ENCODE peak calls at places on chromosome 21, in ten cellular contexts. Z is pons; T is NCI-H2081; G is neural crest cell; V is T-helper 1 cell; P is activated T-helper 1 cell treated with anti-CD3 and anti-CD28 coated beads, Interleukin-2, amount 50 U/mL, for 16 hours; C is activated T-cell treated with anti-CD3 and anti-CD28 coated beads, Interleukin-2, amount 50 U/mL, for 72 hours; H is IMR-90; M is ACHN; B is COR-L47. U is an unnamed sample.

GRCh38 chr21:29403922-29404538 is 105.3 kb downstream of the BACH1 start:
- DNase-seq in Z (no peak), T (no peak), G (no peak), V (no peak), P (no peak), C (no peak), H (no peak), M (no peak), B (no peak), U (no peak)

GRCh38 chr21:39111928-39112327 is 71.3 kb downstream of the PSMG1 start:
- DNase-seq in Z (no peak), T (no peak), G (no peak), V (no peak), P (no peak), C (no peak), H (peak), M (no peak), B (no peak), U (no peak)

GRCh38 chr21:44653656-44654575 is 543 bp downstream of the KRTAP12-4 start:
- DNase-seq in Z (no peak), T (peak), G (no peak), V (peak), P (peak), C (peak), H (no peak), M (no peak), B (peak), U (peak)

GRCh38 chr21:45386728-45387371 is 18.1 kb upstream of the COL18A1 start:
- DNase-seq in Z (no peak), T (no peak), G (no peak), V (no peak), P (no peak), C (no peak), H (peak), M (peak), B (no peak), U (no peak)

GRCh38 chr21:34674467-34674866 is 5.7 kb downstream of the CLIC6 start:
- DNase-seq in Z (no peak), T (no peak), G (no peak), V (no peak), P (no peak), C (no peak), H (no peak), M (no peak), B (no peak), U (no peak)

GRCh38 chr21:42218836-42219605 is at the start of gene ABCG1:
- DNase-seq in Z (no peak), T (peak), G (no peak), V (peak), P (no peak), C (peak), H (peak), M (no peak), B (peak), U (peak)

GRCh38 chr21:34865922-34866271 is 183.2 kb downstream of the RUNX1 start:
- DNase-seq in Z (peak), T (no peak), G (no peak), V (no peak), P (no peak), C (peak), H (no peak), M (no peak), B (no peak), U (no peak)

GRCh38 chr21:15752763-15753407 is 23.1 kb downstream of the USP25 start:
- DNase-seq in Z (no peak), T (no peak), G (no peak), V (no peak), P (no peak), C (no peak), H (no peak), M (no peak), B (no peak), U (no peak)

GRCh38 chr21:42349420-42350075 is 1.2 kb downstream of the TFF2 start:
- DNase-seq in Z (no peak), T (no peak), G (no peak), V (no peak), P (no peak), C (no peak), H (no peak), M (no peak), B (no peak), U (no peak)

GRCh38 chr21:15121655-15122120 is 56.9 kb upstream of the NRIP1 start:
- DNase-seq in Z (peak), T (no peak), G (no peak), V (no peak), P (no peak), C (no peak), H (peak), M (no peak), B (no peak), U (no peak)

GRCh38 chr21:38930065-38930464 is 124.3 kb downstream of the ETS2 start:
- DNase-seq in Z (no peak), T (no peak), G (no peak), V (no peak), P (no peak), C (no peak), H (no peak), M (no peak), B (no peak), U (no peak)

GRCh38 chr21:15063821-15064575 is 802 bp downstream of the NRIP1 start:
- DNase-seq in Z (no peak), T (no peak), G (peak), V (peak), P (no peak), C (peak), H (no peak), M (no peak), B (no peak), U (no peak)

GRCh38 chr21:30255679-30256078 is 27.1 kb downstream of the KRTAP24-1 start:
- DNase-seq in Z (no peak), T (no peak), G (no peak), V (no peak), P (no peak), C (no peak), H (no peak), M (no peak), B (no peak), U (no peak)

GRCh38 chr21:45536301-45537081 is 5.7 kb downstream of the SLC19A1 start:
- DNase-seq in Z (no peak), T (no peak), G (no peak), V (no peak), P (no peak), C (no peak), H (no peak), M (no peak), B (no peak), U (no peak)

GRCh38 chr21:29849735-29850176 is 90.0 kb downstream of the GRIK1 start:
- DNase-seq in Z (peak), T (peak), G (peak), V (no peak), P (no peak), C (peak), H (peak), M (peak), B (peak), U (peak)

GRCh38 chr21:45408811-45409261 is 3.9 kb downstream of the COL18A1 start:
- DNase-seq in Z (no peak), T (no peak), G (no peak), V (no peak), P (no peak), C (no peak), H (no peak), M (no peak), B (no peak), U (no peak)

GRCh38 chr21:33481314-33481943 is 1.7 kb upstream of the TMEM50B start:
- DNase-seq in Z (no peak), T (no peak), G (no peak), V (no peak), P (no peak), C (no peak), H (no peak), M (no peak), B (no peak), U (no peak)

GRCh38 chr21:17622018-17622417 is 9.3 kb upstream of the BTG3 start:
- DNase-seq in Z (no peak), T (no peak), G (no peak), V (no peak), P (no peak), C (no peak), H (no peak), M (no peak), B (no peak), U (no peak)

GRCh38 chr21:36976882-36977651 is 10.6 kb upstream of the HLCS start:
- DNase-seq in Z (peak), T (peak), G (peak), V (no peak), P (no peak), C (peak), H (peak), M (peak), B (peak), U (peak)

GRCh38 chr21:29187939-29188338 is 57.5 kb downstream of the MAP3K7CL start:
- DNase-seq in Z (peak), T (no peak), G (no peak), V (no peak), P (no peak), C (no peak), H (peak), M (peak), B (no peak), U (no peak)

GRCh38 chr21:44526096-44526997 is 13.6 kb downstream of the KRTAP10-1 start:
- DNase-seq in Z (no peak), T (no peak), G (no peak), V (no peak), P (no peak), C (no peak), H (no peak), M (no peak), B (no peak), U (no peak)

GRCh38 chr21:29075706-29076447 is 2.4 kb upstream of the CCT8 start:
- DNase-seq in Z (no peak), T (no peak), G (no peak), V (no peak), P (no peak), C (no peak), H (peak), M (peak), B (no peak), U (no peak)

GRCh38 chr21:9839011-9839661 is 682.2 kb upstream of the TPTE start:
- DNase-seq in Z (peak), T (no peak), G (no peak), V (no peak), P (no peak), C (no peak), H (no peak), M (no peak), B (no peak), U (no peak)

GRCh38 chr21:27359141-27359540 is 392.3 kb upstream of the ADAMTS5 start:
- DNase-seq in Z (no peak), T (no peak), G (no peak), V (no peak), P (no peak), C (no peak), H (peak), M (no peak), B (no peak), U (no peak)

GRCh38 chr21:46207920-46208571 is 20.5 kb downstream of the LSS start:
- DNase-seq in Z (no peak), T (no peak), G (no peak), V (no peak), P (no peak), C (no peak), H (no peak), M (no peak), B (no peak), U (no peak)

GRCh38 chr21:35046880-35047229 is 2.2 kb downstream of the RUNX1 start:
- DNase-seq in Z (no peak), T (no peak), G (no peak), V (no peak), P (no peak), C (no peak), H (no peak), M (peak), B (no peak), U (no peak)

GRCh38 chr21:18951291-18952038 is 547.9 kb upstream of the TMPRSS15 start:
- DNase-seq in Z (peak), T (no peak), G (peak), V (no peak), P (no peak), C (no peak), H (no peak), M (peak), B (no peak), U (peak)

GRCh38 chr21:45481977-45482898 is 60.0 kb downstream of the SLC19A1 start:
- DNase-seq in Z (no peak), T (no peak), G (no peak), V (no peak), P (no peak), C (no peak), H (no peak), M (no peak), B (no peak), U (no peak)

GRCh38 chr21:26776320-26777021 is 68.7 kb downstream of the ADAMTS1 start:
- DNase-seq in Z (no peak), T (no peak), G (no peak), V (no peak), P (no peak), C (no peak), H (peak), M (peak), B (no peak), U (no peak)

GRCh38 chr21:42369821-42370220 is 3.5 kb upstream of the TFF1 start:
- DNase-seq in Z (no peak), T (no peak), G (no peak), V (no peak), P (no peak), C (no peak), H (no peak), M (no peak), B (no peak), U (no peak)

GRCh38 chr21:28607545-28607944 is 385.1 kb downstream of the LTN1 start:
- DNase-seq in Z (no peak), T (no peak), G (no peak), V (no peak), P (no peak), C (no peak), H (no peak), M (no peak), B (no peak), U (no peak)

GRCh38 chr21:26385721-26386120 is 187.4 kb downstream of the CYYR1 start:
- DNase-seq in Z (no peak), T (no peak), G (no peak), V (no peak), P (no peak), C (no peak), H (no peak), M (no peak), B (no peak), U (no peak)

GRCh38 chr21:24895885-24896734 is 711.2 kb downstream of the MRPL39 start:
- DNase-seq in Z (peak), T (peak), G (no peak), V (no peak), P (no peak), C (no peak), H (peak), M (peak), B (peak), U (peak)

GRCh38 chr21:44522753-44523204 is 17.2 kb downstream of the KRTAP10-1 start:
- DNase-seq in Z (no peak), T (no peak), G (no peak), V (no peak), P (no peak), C (no peak), H (no peak), M (no peak), B (no peak), U (no peak)

GRCh38 chr21:31331231-31331630 is 12.8 kb downstream of the TIAM1 start:
- DNase-seq in Z (no peak), T (no peak), G (no peak), V (no peak), P (no peak), C (no peak), H (no peak), M (no peak), B (no peak), U (no peak)

GRCh38 chr21:34510148-34511142 is 1.6 kb downstream of the KCNE1 start:
- DNase-seq in Z (peak), T (no peak), G (peak), V (no peak), P (no peak), C (peak), H (peak), M (peak), B (peak), U (peak)

U was measured in NCI-H345.